ENCODE peak calls at places on chromosome 22, in seven cellular contexts. O, G, P, Y, V, A and S are unnamed samples.

GRCh38 chr22:24433868-24434471 is 6.6 kb downstream of the ADORA2A start:
- DNase-seq in O (peak), V (no peak), G (no peak), A (no peak), P (no peak), Y (no peak), S (peak)

GRCh38 chr22:47192651-47193437 is 430.4 kb downstream of the TBC1D22A start:
- DNase-seq in V (peak), O (peak), G (no peak), A (no peak), Y (peak), P (no peak), S (no peak)

GRCh38 chr22:24091551-24092420 is 80.7 kb downstream of the CABIN1 start:
- DNase-seq in V (no peak), O (peak), A (no peak), P (no peak), G (no peak), Y (no peak), S (no peak)

GRCh38 chr22:35899736-35900135 is 128.9 kb downstream of the RBFOX2 start:
- DNase-seq in P (no peak), A (no peak), G (no peak), V (no peak), Y (no peak), O (no peak), S (no peak)

GRCh38 chr22:16801088-16801487 is 24.1 kb downstream of the XKR3 start:
- DNase-seq in V (no peak), G (no peak), Y (no peak), O (no peak), A (no peak), P (no peak), S (no peak)

GRCh38 chr22:46501701-46502100 is 35.7 kb downstream of the CELSR1 start:
- DNase-seq in V (no peak), Y (no peak), P (no peak), G (no peak), O (no peak), A (no peak), S (no peak)

GRCh38 chr22:36282078-36282831 is 29.3 kb downstream of the APOL1 start:
- DNase-seq in V (no peak), P (no peak), O (peak), G (no peak), A (no peak), Y (no peak), S (no peak)

GRCh38 chr22:25548866-25549464 is 15.5 kb upstream of the GRK3 start:
- DNase-seq in V (no peak), A (no peak), O (no peak), P (no peak), G (no peak), Y (no peak), S (no peak)

GRCh38 chr22:33028191-33028700 is 29.9 kb downstream of the SYN3 start:
- DNase-seq in V (no peak), O (no peak), G (no peak), A (no peak), Y (no peak), P (no peak), S (no peak)

GRCh38 chr22:17969732-17970131 is 54.6 kb downstream of the MICAL3 start:
- DNase-seq in V (no peak), P (no peak), A (no peak), G (no peak), Y (no peak), O (peak), S (no peak)

GRCh38 chr22:46590334-46590733 is 29.9 kb upstream of the GRAMD4 start:
- DNase-seq in G (no peak), Y (peak), A (no peak), O (peak), P (no peak), V (no peak), S (no peak)

GRCh38 chr22:49518436-49518970 is 309.2 kb downstream of the BRD1 start:
- DNase-seq in A (no peak), G (no peak), P (no peak), O (peak), V (no peak), Y (no peak), S (no peak)

GRCh38 chr22:50605349-50606074 is 4.9 kb downstream of the MAPK8IP2 start:
- DNase-seq in A (no peak), O (peak), Y (no peak), V (no peak), G (no peak), P (no peak), S (no peak)

GRCh38 chr22:35616043-35616442 is 1.1 kb downstream of the MB start:
- DNase-seq in G (no peak), V (no peak), A (no peak), O (no peak), Y (no peak), P (no peak), S (no peak)

GRCh38 chr22:35627267-35628041 is 10.3 kb upstream of the MB start:
- DNase-seq in A (peak), O (no peak), P (peak), V (peak), Y (peak), G (peak), S (peak)

GRCh38 chr22:43481528-43482309 is 69.9 kb downstream of the MPPED1 start:
- DNase-seq in O (peak), V (no peak), G (no peak), A (no peak), Y (peak), P (no peak), S (peak)

GRCh38 chr22:46139895-46140350 is 10.4 kb upstream of the PPARA start:
- DNase-seq in Y (no peak), G (no peak), P (no peak), V (no peak), O (peak), A (no peak), S (no peak)

GRCh38 chr22:46297151-46297819 is 615 bp downstream of the GTSE1 start:
- DNase-seq in V (no peak), Y (no peak), P (no peak), A (no peak), G (no peak), O (no peak), S (no peak)

GRCh38 chr22:22210375-22210774 is 34.2 kb upstream of the VPREB1 start:
- DNase-seq in G (no peak), Y (no peak), V (peak), O (no peak), A (no peak), P (no peak), S (no peak)

GRCh38 chr22:46202897-46203589 is 47.0 kb downstream of the CDPF1 start:
- DNase-seq in V (no peak), Y (no peak), P (no peak), G (no peak), A (no peak), O (no peak), S (no peak)

GRCh38 chr22:46064236-46064965 is 85.9 kb upstream of the PPARA start:
- DNase-seq in Y (peak), A (no peak), O (peak), G (peak), P (no peak), V (no peak), S (no peak)

GRCh38 chr22:45397806-45398205 is 15.6 kb downstream of the SMC1B start:
- DNase-seq in V (no peak), P (no peak), Y (no peak), A (no peak), G (no peak), O (no peak), S (no peak)

GRCh38 chr22:46576556-46577351 is 39.3 kb upstream of the CELSR1 start:
- DNase-seq in Y (peak), G (no peak), A (no peak), P (no peak), O (peak), V (no peak), S (peak)

GRCh38 chr22:46996595-46997310 is 234.3 kb downstream of the TBC1D22A start:
- DNase-seq in A (no peak), G (no peak), V (no peak), Y (no peak), O (no peak), P (no peak), S (no peak)

GRCh38 chr22:45997077-45997774 is 20.3 kb upstream of the WNT7B start:
- DNase-seq in G (peak), P (peak), V (no peak), A (peak), Y (peak), O (peak), S (peak)

GRCh38 chr22:48889209-48889830 is 938.4 kb downstream of the BRD1 start:
- DNase-seq in P (no peak), O (peak), V (no peak), A (no peak), G (no peak), Y (no peak), S (no peak)

GRCh38 chr22:44200451-44200850 is 19.7 kb downstream of the PARVG start:
- DNase-seq in V (no peak), Y (no peak), A (no peak), O (no peak), P (no peak), G (no peak), S (no peak)

GRCh38 chr22:24284747-24285203 is 14.1 kb downstream of the SPECC1L start:
- DNase-seq in Y (no peak), A (no peak), V (peak), G (no peak), P (no peak), O (no peak), S (no peak)

GRCh38 chr22:50507421-50507990 is at the start of gene LMF2:
- DNase-seq in O (peak), A (peak), V (no peak), P (peak), Y (peak), G (peak), S (peak)

GRCh38 chr22:33640900-33641299 is 279.4 kb downstream of the LARGE1 start:
- DNase-seq in O (no peak), Y (no peak), P (no peak), V (no peak), G (no peak), A (no peak), S (no peak)

GRCh38 chr22:21760640-21761039 is 25.0 kb upstream of the YPEL1 start:
- DNase-seq in P (no peak), G (no peak), A (no peak), Y (no peak), V (no peak), O (no peak), S (no peak)

GRCh38 chr22:41915783-41916493 is 1.1 kb upstream of the SHISA8 start:
- DNase-seq in Y (no peak), G (no peak), A (no peak), V (no peak), O (no peak), P (no peak), S (no peak)

GRCh38 chr22:41916745-41917358 is 2.0 kb upstream of the SHISA8 start:
- DNase-seq in A (no peak), V (no peak), Y (no peak), P (no peak), O (peak), G (no peak), S (no peak)

GRCh38 chr22:41919357-41920224 is 4.7 kb upstream of the SHISA8 start:
- DNase-seq in O (peak), G (peak), Y (peak), A (no peak), V (no peak), P (peak), S (peak)

GRCh38 chr22:41917375-41917905 is 2.6 kb upstream of the SHISA8 start:
- DNase-seq in P (no peak), A (no peak), G (no peak), V (no peak), O (peak), Y (no peak), S (no peak)

GRCh38 chr22:41917906-41918791 is 3.3 kb upstream of the SHISA8 start:
- DNase-seq in Y (peak), P (no peak), O (peak), A (no peak), V (no peak), G (no peak), S (no peak)
- TF ChIP-seq POLR2AphosphoS5 in Y (no peak), P (no peak), O (peak), A (no peak), V (no peak), G (no peak), S (peak)

DNA sequence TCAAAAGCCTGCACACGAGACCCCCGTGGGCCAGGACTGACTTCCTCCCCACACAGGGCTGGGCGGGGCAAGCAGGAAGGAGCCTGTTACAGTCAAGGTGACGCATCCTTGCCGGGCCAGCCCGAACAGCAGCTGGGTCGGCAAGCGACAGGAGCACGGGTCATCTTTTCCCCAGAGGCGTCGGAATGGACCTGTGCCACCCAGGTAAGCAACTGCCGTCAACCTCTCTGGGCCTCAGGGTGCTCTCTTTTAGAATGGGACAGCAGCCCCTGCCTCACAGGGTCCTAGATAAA is at the start of gene CYTH4:
- DNase-seq in G (no peak), V (no peak), Y (peak), O (peak), A (no peak), P (no peak), S (peak)
- TF ChIP-seq POLR2A in G (no peak), V (no peak), Y (no peak), O (no peak), A (no peak), P (no peak), S (peak)

GRCh38 chr22:29031236-29031982 is 30.2 kb downstream of the C22orf31 start:
- DNase-seq in V (peak), G (peak), Y (peak), A (no peak), P (peak), O (no peak), S (no peak)
- TF ChIP-seq POLR2AphosphoS5 in V (peak), G (peak), Y (peak), A (peak), P (peak), O (peak), S (no peak)

GRCh38 chr22:31345331-31346254 is 553 bp downstream of the PATZ1 start:
- DNase-seq in P (peak), O (peak), A (no peak), V (peak), Y (peak), G (peak), S (peak)

GRCh38 chr22:31346733-31347250 is 646 bp upstream of the PATZ1 start:
- DNase-seq in G (no peak), P (peak), O (peak), A (no peak), Y (peak), V (no peak), S (peak)

GRCh38 chr22:31348766-31349165 is 2.6 kb upstream of the PATZ1 start:
- DNase-seq in G (no peak), V (no peak), P (no peak), A (no peak), Y (no peak), O (no peak), S (no peak)

GRCh38 chr22:31344369-31345330 is 1.5 kb downstream of the PATZ1 start:
- DNase-seq in O (peak), Y (peak), A (no peak), P (peak), G (peak), V (no peak), S (no peak)

GRCh38 chr22:31346255-31346732 is at the start of gene PATZ1:
- DNase-seq in V (peak), Y (peak), A (no peak), O (peak), P (peak), G (peak), S (peak)
- TF ChIP-seq POLR2A in V (no peak), Y (no peak), A (no peak), O (no peak), P (no peak), G (no peak), S (no peak)

DNA sequence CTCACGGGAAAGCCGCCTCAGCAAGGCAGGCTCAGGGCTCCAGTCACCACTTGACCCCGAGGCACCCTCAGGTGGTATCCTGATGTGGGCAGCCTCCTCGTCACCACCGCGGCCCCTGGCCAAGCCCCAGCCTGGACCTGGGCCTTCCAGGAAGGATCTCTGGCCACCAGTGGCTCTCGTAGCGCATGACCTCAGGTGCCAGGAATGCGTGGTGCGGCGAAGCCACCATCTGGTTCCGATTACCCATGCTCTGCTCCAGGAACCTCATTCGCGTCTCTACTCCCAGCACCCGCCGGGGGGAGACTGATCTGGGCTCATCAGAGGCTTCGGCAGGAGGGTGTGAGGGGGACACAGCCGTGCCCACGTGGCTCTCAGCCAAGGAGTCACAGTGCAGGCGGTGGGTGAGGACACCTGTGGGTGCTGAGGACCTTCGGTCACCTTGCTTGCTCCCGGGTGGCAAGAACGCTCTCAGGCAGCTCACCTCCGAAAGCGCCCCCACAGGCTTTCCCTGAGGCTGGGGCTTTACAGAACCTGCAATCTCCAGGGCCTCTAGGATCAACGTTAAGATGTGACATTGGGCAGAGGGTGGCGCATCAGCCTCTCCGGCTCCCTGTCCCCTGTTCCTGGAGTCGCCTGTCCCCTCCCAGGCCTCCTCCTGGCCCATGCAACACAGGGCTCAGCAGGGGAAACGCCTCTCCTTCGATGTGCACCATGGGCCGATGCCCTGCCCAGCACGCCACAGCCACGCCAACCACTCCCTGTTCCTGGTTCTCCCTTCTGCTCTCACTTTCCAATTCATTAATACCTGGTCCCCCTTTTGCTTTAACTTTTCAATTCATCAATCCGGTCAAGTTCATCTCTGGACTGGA is 39.0 kb downstream of the TBX1 start:
- DNase-seq in G (peak), O (no peak), V (no peak), P (no peak), Y (no peak), A (no peak), S (no peak)
- TF ChIP-seq POLR2AphosphoS5 in G (peak), O (no peak), V (no peak), P (peak), Y (no peak), A (no peak), S (no peak)

GRCh38 chr22:38685761-38686160 is 4.0 kb downstream of the TOMM22 start:
- DNase-seq in O (no peak), P (no peak), V (no peak), A (no peak), Y (no peak), G (no peak), S (no peak)
- TF ChIP-seq POLR2A in O (no peak), P (no peak), V (no peak), A (no peak), Y (no peak), G (no peak), S (peak)

GRCh38 chr22:26658671-26659478 is 1.5 kb downstream of the MIAT start:
- DNase-seq in G (peak), V (peak), Y (peak), A (no peak), O (peak), P (peak), S (peak)
- TF ChIP-seq POLR2AphosphoS5 in G (no peak), V (peak), Y (no peak), A (no peak), O (peak), P (no peak), S (no peak)

DNA sequence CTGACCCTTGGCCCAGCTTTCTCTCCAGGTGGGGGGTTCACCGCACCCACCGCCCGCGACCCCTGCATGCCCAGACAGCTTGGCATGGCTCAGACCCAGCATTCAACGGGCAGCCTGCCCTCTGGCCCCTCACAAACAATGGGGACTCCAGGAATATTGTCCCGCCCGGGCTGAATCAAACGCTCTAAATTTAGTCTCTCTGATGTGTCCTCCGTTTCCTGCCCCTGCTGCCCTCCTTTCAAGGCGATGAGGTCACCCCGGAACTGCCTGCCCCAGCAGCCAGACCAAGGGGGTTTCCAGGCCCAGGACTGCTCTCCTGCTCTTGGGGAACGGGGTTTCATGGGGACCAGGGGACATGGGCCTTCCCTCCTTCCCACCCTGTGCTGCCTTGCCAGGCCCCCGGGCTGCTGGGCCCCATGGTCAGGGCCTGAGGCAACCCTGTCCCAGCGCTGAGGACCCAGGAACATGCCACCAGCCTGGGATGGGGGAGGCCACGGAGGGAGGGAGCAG is 10.1 kb upstream of the PDGFB start:
- DNase-seq in P (no peak), A (no peak), Y (no peak), G (no peak), V (no peak), O (no peak), S (peak)
- TF ChIP-seq POLR2A in P (no peak), A (no peak), Y (no peak), G (no peak), V (no peak), O (no peak), S (peak)

GRCh38 chr22:31347251-31348008 is 1.3 kb upstream of the PATZ1 start:
- DNase-seq in G (peak), A (no peak), O (peak), P (peak), V (peak), Y (peak), S (peak)
- TF ChIP-seq POLR2AphosphoS5 in G (no peak), A (peak), O (peak), P (peak), V (peak), Y (no peak), S (no peak)